ENCODE peak calls at places on chromosome 21, in five cellular contexts. S, M, I, G and V are unnamed samples. For H3K27me3, the result is how much of the 10 kb centered on the place peaks cover.

GRCh38 chr21:33380483-33380998 is 22.7 kb upstream of the IFNGR2 start:
- DNase-seq in S (peak), M (peak), I (peak), G (peak), V (peak)

GRCh38 chr21:45997495-45998275 is 16.1 kb downstream of the COL6A1 start:
- DNase-seq in S (no peak), M (no peak), I (no peak), G (no peak), V (no peak)

GRCh38 chr21:24223625-24224024 is 1383.7 kb downstream of the MRPL39 start:
- DNase-seq in S (no peak), M (no peak), I (no peak), G (no peak), V (no peak)

GRCh38 chr21:46157987-46158451 is 2.6 kb upstream of the FTCD start:
- DNase-seq in S (no peak), M (no peak), I (no peak), G (no peak), V (no peak)

GRCh38 chr21:20351138-20351537 is 647.1 kb upstream of the NCAM2 start:
- DNase-seq in S (no peak), M (no peak), I (no peak), G (no peak), V (no peak)

GRCh38 chr21:25885405-25885804 is 150.6 kb downstream of the GABPA start:
- DNase-seq in S (no peak), M (no peak), I (no peak), G (no peak), V (no peak)

GRCh38 chr21:34604556-34604955 is 10.4 kb downstream of the RCAN1 start:
- DNase-seq in S (no peak), M (no peak), I (no peak), G (no peak), V (no peak)

GRCh38 chr21:25911730-25912401 is 177.1 kb downstream of the GABPA start:
- DNase-seq in S (no peak), M (no peak), I (no peak), G (no peak), V (no peak)

GRCh38 chr21:36504067-36505058 is 24.4 kb upstream of the CLDN14 start:
- DNase-seq in S (peak), M (no peak), I (peak), G (peak), V (peak)
- TF ChIP-seq POLR2AphosphoS5 in S (no peak), M (no peak), I (no peak), G (no peak), V (no peak)

GRCh38 chr21:28633803-28634572 is 358.7 kb downstream of the LTN1 start:
- DNase-seq in S (no peak), M (no peak), I (no peak), G (no peak), V (no peak)
- TF ChIP-seq REST in S (no peak), M (no peak), I (no peak), G (no peak), V (no peak)

GRCh38 chr21:44547656-44548331 is 3.5 kb downstream of the KRTAP10-2 start:
- DNase-seq in S (no peak), M (no peak), I (no peak), G (no peak), V (no peak)
- H3K27me3 ChIP-seq in S (under half), M (under half), I (under half), G (under half), V (under half)

GRCh38 chr21:44872266-44872567 is 1.3 kb downstream of the PTTG1IP start:
- DNase-seq in S (peak), M (no peak), I (no peak), G (no peak), V (no peak)

GRCh38 chr21:44873356-44874239 is at the start of gene PTTG1IP:
- DNase-seq in S (peak), M (peak), I (peak), G (peak), V (peak)

GRCh38 chr21:44871576-44872265 is 1.8 kb downstream of the PTTG1IP start:
- DNase-seq in S (peak), M (no peak), I (peak), G (no peak), V (no peak)

GRCh38 chr21:44874240-44874496 is 678 bp upstream of the PTTG1IP start:
- DNase-seq in S (no peak), M (no peak), I (no peak), G (no peak), V (no peak)

DNA sequence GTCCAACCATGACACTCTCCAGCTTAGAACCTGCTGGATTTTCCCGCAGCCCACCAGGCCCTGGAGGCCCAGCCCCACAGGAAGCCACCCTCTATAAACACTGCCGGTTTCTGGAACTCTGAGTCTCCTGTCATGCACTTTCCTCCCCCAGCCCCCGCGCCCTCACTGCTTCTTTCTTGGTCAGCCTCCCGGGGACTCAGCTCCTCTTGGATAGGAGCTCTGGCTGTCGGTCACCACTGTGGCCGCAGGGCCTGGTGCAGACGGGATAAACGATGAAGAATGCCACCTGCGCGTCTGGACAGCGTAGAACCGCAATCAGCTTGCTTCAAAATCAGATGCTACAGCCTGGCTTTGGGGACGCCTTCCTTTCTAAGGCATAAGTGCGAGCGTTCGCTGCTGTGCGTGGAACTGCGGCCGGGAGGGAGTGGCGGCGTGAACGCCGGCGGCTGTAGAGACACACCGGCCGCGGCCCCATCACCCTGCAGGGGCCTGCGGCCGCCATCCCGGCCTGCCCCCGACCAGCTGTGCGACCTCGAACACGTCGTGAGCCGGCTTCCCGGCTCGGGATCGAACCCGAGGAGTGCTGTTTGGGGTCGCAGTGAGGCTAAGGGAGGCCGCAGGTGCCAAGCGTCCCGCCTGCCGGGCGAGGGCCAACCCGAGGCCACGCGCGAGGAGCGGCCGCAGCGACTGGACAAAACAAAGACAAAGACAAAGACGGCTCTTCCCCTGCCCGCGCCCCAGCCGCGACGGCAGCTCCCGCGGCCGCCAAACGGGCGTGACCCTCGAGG is 728 bp downstream of the PTTG1IP start:
- DNase-seq in S (no peak), M (no peak), I (peak), G (no peak), V (peak)
- TF ChIP-seq POLR2AphosphoS5 in S (no peak), M (no peak), I (no peak), G (no peak), V (no peak)